ENCODE peak calls at places on chromosomes 13 and 19, in nine cellular contexts. J, F, D, S, R, Z, N, U and G are unnamed samples.
A peak's percentile ranks its signal among the peaks of the same experiment; 100 is the strongest.

GRCh38 chr19:55304279-55304978 is 20.6 kb downstream of the BRSK1 start:
- DNase-seq in J (no peak), F (peak; percentile 37), D (no peak), S (no peak), R (peak; percentile 26), Z (peak; percentile 85), N (no peak), U (no peak), G (no peak)

GRCh38 chr13:29538625-29538976 is 56.9 kb downstream of the SLC7A1 start:
- DNase-seq in J (no peak), F (no peak), D (no peak), S (no peak), R (no peak), Z (no peak), N (no peak), U (no peak), G (no peak)

GRCh38 chr19:10835089-10835753 is 791 bp downstream of the TMED1 start:
- DNase-seq in J (no peak), F (peak; percentile 68), D (no peak), S (no peak), R (no peak), Z (peak; percentile 45), N (no peak), U (no peak), G (peak; percentile 71)

GRCh38 chr19:39382991-39383828 is 7.7 kb downstream of the PAF1 start:
- DNase-seq in J (no peak), F (no peak), D (no peak), S (no peak), R (no peak), Z (no peak), N (no peak), U (no peak), G (no peak)

GRCh38 chr19:42316223-42317211 is 3.4 kb downstream of the TMEM145 start:
- DNase-seq in J (no peak), F (no peak), D (no peak), S (peak; percentile 65), R (no peak), Z (no peak), N (peak; percentile 25), U (no peak), G (no peak)

GRCh38 chr19:7971553-7972520 is 28.4 kb upstream of the TIMM44 start:
- DNase-seq in J (no peak), F (no peak), D (no peak), S (peak; percentile 65), R (no peak), Z (no peak), N (no peak), U (peak; percentile 74), G (no peak)

GRCh38 chr13:23996456-23996855 is 99.2 kb upstream of the C1QTNF9B start:
- DNase-seq in J (no peak), F (no peak), D (no peak), S (no peak), R (no peak), Z (no peak), N (no peak), U (no peak), G (no peak)

GRCh38 chr13:111281751-111282311 is 38.6 kb upstream of the TEX29 start:
- DNase-seq in J (no peak), F (no peak), D (no peak), S (no peak), R (no peak), Z (no peak), N (no peak), U (no peak), G (no peak)

GRCh38 chr19:19341026-19341425 is 20.4 kb downstream of the MAU2 start:
- DNase-seq in J (no peak), F (no peak), D (no peak), S (no peak), R (no peak), Z (no peak), N (no peak), U (no peak), G (no peak)

GRCh38 chr19:19343016-19343362 is 22.4 kb downstream of the MAU2 start:
- DNase-seq in J (no peak), F (no peak), D (no peak), S (no peak), R (no peak), Z (no peak), N (no peak), U (no peak), G (no peak)

GRCh38 chr19:19343762-19344161 is 23.1 kb downstream of the MAU2 start:
- DNase-seq in J (no peak), F (no peak), D (no peak), S (no peak), R (no peak), Z (no peak), N (no peak), U (no peak), G (no peak)

GRCh38 chr19:19345232-19345631 is 24.6 kb downstream of the MAU2 start:
- DNase-seq in J (no peak), F (no peak), D (no peak), S (no peak), R (no peak), Z (no peak), N (no peak), U (no peak), G (no peak)

DNA sequence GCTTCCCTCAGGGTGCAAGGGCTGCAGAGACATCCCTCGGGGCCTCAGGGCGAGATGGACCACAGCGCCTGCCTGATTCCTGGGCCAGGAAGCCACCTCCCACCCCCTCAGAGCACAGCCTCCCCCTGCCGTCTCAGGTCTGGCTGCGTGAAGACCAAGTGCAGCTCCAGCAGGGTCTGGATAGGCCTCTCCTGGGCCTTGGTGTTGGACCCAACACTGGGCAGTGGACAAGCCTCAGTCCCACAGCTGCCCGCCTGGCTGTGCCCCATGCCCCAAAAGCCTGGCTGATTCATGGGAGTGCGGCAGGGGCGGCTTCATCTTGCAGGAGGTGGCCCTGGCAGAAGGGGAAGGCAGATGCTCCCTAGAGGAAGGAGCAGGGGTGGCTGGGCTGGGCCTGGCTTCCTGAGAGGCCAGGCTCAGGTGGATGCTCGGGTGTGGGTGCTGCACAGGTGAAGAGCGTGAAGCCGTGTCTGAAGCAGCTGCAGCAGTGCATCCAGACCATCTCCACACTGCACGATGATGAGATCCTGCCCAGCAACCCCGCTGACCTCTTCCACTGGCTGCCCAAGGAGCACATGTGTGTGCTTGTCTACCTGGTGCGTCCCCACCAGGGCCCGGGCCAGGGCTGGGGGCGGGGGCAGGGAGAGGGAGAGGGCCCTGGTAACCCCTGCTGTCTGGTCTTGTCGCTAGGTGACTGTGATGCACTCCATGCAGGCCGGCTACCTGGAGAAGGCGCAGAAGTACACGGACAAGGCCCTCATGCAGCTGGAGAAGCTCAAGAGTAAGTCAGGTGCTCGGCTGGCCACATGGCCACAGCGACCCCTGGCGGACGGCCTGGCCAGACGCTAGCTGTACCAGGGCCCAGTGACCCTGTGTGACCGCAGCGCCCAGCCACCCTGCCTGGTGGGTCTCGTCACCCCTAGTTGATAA is 21.7 kb downstream of the MAU2 start:
- DNase-seq in J (no peak), F (peak; percentile 73), D (no peak), S (peak; percentile 76), R (peak; percentile 71), Z (peak; percentile 74), N (no peak), U (peak; percentile 74), G (peak; percentile 77)
- TF ChIP-seq POLR2A in J (no peak), F (no peak), D (no peak), S (no peak), R (no peak), Z (no peak), N (peak; percentile 51), U (no peak), G (no peak)

DNA sequence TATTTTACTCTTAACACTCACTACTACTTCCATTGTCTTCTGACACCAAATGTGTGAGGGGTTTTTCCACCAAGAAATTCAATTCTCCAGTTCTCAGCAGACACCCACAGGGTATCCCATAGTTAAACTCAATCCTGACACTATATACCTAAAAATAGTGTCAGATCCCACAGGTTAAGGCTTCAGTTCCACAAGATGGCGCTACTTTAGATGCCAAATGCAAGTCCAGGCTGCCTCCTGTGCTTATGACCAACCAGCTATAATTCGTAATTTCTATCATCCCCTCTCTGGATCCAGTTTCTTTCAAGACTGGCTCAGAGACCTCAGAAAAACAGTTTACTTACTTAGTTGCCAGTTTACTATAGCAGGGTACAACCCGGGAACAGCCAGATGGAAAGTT is 1146.2 kb upstream of the SPRY2 start:
- DNase-seq in J (no peak), F (no peak), D (no peak), S (no peak), R (peak; percentile 13), Z (peak; percentile 36), N (no peak), U (no peak), G (no peak)
- TF ChIP-seq CTCF in J (no peak), F (no peak), D (no peak), S (no peak), R (no peak), Z (peak; percentile 19), N (peak; percentile 39), U (peak; percentile 35), G (no peak)

GRCh38 chr19:3133793-3134116 is 2.1 kb upstream of the GNA15 start:
- DNase-seq in J (no peak), F (no peak), D (no peak), S (peak; percentile 39), R (no peak), Z (no peak), N (no peak), U (no peak), G (no peak)
- TF ChIP-seq POLR2A in J (no peak), F (no peak), D (no peak), S (no peak), R (no peak), Z (no peak), N (no peak), U (no peak), G (no peak)

DNA sequence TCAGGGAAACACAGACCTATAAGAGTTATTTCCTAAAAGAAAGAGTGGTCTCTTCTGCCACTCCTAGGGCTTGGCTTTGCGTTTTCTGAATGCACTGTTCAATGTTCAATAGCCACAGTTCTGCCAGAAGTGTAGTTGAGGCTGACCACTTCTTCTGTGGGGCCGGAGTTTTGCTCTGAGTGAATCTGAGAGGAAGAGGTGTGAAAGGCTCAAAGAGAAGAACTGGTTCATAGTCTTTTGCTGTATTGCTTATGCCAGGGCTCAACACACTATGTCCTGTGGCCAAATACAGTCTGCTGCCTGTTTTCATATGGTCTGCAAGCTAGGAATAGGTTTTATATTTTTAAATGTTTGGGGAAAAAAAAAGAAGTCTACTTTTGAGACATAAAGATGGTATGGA is 128.2 kb downstream of the STOML3 start:
- DNase-seq in J (no peak), F (no peak), D (no peak), S (no peak), R (no peak), Z (no peak), N (no peak), U (no peak), G (no peak)
- TF ChIP-seq CTCF in J (no peak), F (no peak), D (no peak), S (no peak), R (no peak), Z (no peak), N (no peak), U (no peak), G (no peak)